ENCODE peak calls at places on chromosomes 3 and 15, in six cellular contexts. C, A, H, X, V and P are unnamed samples.

GRCh38 chr3:14286887-14287496 is 108.4 kb downstream of the LSM3 start:
- DNase-seq in X (no peak), V (no peak), H (no peak), A (no peak), C (no peak), P (no peak)

GRCh38 chr3:31680072-31680870 is 147.5 kb downstream of the STT3B start:
- DNase-seq in V (no peak), C (no peak), H (no peak), X (no peak), A (no peak), P (no peak)

GRCh38 chr15:76340802-76341365 is 4.3 kb downstream of the ISL2 start:
- DNase-seq in H (no peak), V (peak; percentile 38), C (peak; percentile 66), A (no peak), X (no peak), P (no peak)

GRCh38 chr3:190017575-190018288 is 103.0 kb downstream of the P3H2 start:
- DNase-seq in H (no peak), X (no peak), A (peak; percentile 90), C (no peak), V (peak; percentile 72), P (no peak)

GRCh38 chr3:33751320-33751719 is 33.3 kb upstream of the CLASP2 start:
- DNase-seq in X (no peak), A (no peak), V (no peak), C (no peak), H (no peak), P (no peak)

GRCh38 chr15:73989001-73989798 is 2.9 kb downstream of the STOML1 start:
- DNase-seq in X (no peak), H (no peak), C (no peak), A (peak; percentile 72), V (peak; percentile 70), P (peak; percentile 46)

GRCh38 chr3:16551342-16551976 is 38.0 kb upstream of the RFTN1 start:
- DNase-seq in V (no peak), X (no peak), H (no peak), A (no peak), C (no peak), P (no peak)

GRCh38 chr3:160707187-160707789 is 30.3 kb downstream of the ARL14 start:
- DNase-seq in C (no peak), V (peak; percentile 30), A (peak; percentile 73), X (no peak), H (peak; percentile 19), P (no peak)

GRCh38 chr3:194642769-194643168 is 9.6 kb upstream of the TMEM44 start:
- DNase-seq in C (no peak), A (no peak), V (no peak), H (no peak), X (no peak), P (no peak)

GRCh38 chr15:45179221-45179985 is 8.4 kb downstream of the SHF start:
- DNase-seq in H (no peak), X (no peak), A (peak; percentile 48), V (no peak), C (no peak), P (no peak)

GRCh38 chr15:78424673-78425072 is 13.3 kb upstream of the IREB2 start:
- DNase-seq in V (no peak), H (no peak), C (no peak), A (no peak), X (no peak), P (no peak)

GRCh38 chr15:41838400-41838897 is at the start of gene PLA2G4B:
- DNase-seq in H (no peak), V (no peak), C (peak; percentile 83), X (no peak), A (peak; percentile 98), P (no peak)

GRCh38 chr3:70431906-70432305 is 119.5 kb upstream of the MDFIC2 start:
- DNase-seq in C (no peak), A (no peak), X (no peak), V (peak; percentile 5), H (no peak), P (no peak)

GRCh38 chr15:29668120-29668602 is 154.1 kb downstream of the TJP1 start:
- DNase-seq in H (no peak), V (peak; percentile 73), X (no peak), A (peak; percentile 95), C (no peak), P (peak; percentile 73)

GRCh38 chr3:176354843-176355242 is 842.4 kb downstream of the TBL1XR1 start:
- DNase-seq in C (no peak), X (no peak), V (no peak), A (no peak), H (no peak), P (no peak)

GRCh38 chr3:4708230-4708629 is 215.1 kb downstream of the ITPR1 start:
- DNase-seq in V (no peak), H (no peak), X (no peak), A (no peak), C (no peak), P (no peak)

GRCh38 chr3:52535411-52536111 is 844 bp upstream of the UQCC5 start:
- DNase-seq in C (peak; percentile 55), X (no peak), A (no peak), H (peak; percentile 31), V (no peak), P (no peak)

GRCh38 chr3:4985330-4986174 is 6.3 kb downstream of the BHLHE40 start:
- DNase-seq in C (no peak), V (no peak), X (no peak), H (peak; percentile 55), A (peak; percentile 78), P (no peak)

GRCh38 chr15:69012761-69013364 is 1.6 kb upstream of the NOX5 start:
- DNase-seq in X (no peak), H (no peak), V (no peak), C (no peak), A (no peak), P (no peak)

GRCh38 chr3:142315083-142315482 is 89.7 kb upstream of the GK5 start:
- DNase-seq in X (no peak), C (no peak), A (peak; percentile 69), H (no peak), V (peak; percentile 73), P (no peak)

DNA sequence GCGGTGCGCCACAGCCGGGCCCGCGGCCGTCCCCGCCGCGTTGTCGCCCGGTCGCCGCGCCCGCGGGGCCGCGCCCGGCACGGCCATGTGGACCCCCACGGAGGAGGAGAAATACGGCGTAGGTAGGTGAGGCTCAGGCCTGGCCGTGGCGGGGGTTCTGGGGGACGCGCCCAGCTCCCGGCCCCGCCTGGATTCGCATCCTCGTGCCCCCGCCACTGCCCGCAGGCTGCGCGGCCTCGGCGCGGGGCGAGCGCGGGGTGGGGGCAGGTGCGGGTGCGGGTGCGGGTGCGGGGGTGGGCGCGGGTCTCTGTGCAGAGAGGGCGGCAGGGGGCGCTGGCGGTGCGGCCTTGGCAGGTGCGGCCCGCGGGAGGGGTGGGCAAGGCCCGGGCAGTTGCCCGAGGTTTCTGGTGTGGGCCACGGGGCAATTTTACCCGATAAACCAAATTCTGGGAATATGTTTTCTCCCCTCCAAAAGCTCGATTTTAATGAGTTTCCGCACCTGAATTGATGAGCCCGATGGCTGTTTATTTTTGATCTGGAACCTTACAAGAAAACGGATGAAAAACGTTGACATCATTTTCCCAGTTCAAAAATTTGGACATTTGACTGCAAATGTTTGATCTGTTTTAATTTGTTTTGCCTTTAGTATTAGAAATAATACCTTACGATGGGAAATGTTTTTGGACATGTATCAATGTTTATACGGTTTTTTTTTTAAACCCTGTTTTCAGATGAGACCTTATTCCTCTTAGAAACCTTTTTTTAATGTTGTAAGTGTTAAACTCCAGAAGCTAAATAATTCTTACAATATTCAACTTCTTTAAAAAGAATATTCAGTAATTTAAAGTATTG is 678 bp downstream of the DOCK3 start:
- DNase-seq in V (no peak), A (no peak), H (peak; percentile 31), C (peak; percentile 64), X (no peak), P (peak; percentile 55)
- TF ChIP-seq CTCF in V (peak; percentile 6), A (peak; percentile 61), H (no peak), C (peak; percentile 47), X (no peak), P (peak; percentile 44)

GRCh38 chr15:40340038-40340739 is 550 bp downstream of the CCDC9B start:
- DNase-seq in V (no peak), X (peak; percentile 63), H (peak; percentile 91), C (peak; percentile 95), A (peak; percentile 52), P (peak; percentile 94)
- H3K4me3 ChIP-seq in V (peak overlapping the region; percentile 53), X (peak overlapping the region; percentile 67), H (peak overlapping the region; percentile 26), C (peak overlapping the region; percentile 66), A (peak overlapping the region; percentile 75), P (peak overlapping the region; percentile 56)

GRCh38 chr3:18987070-18987469 is 161.2 kb upstream of the KCNH8 start:
- DNase-seq in X (no peak), V (no peak), C (no peak), H (no peak), A (no peak), P (no peak)

GRCh38 chr3:18987862-18988447 is 160.4 kb upstream of the KCNH8 start:
- DNase-seq in C (no peak), X (no peak), A (peak; percentile 78), V (no peak), H (no peak), P (no peak)

GRCh38 chr3:18982920-18983319 is 165.4 kb upstream of the KCNH8 start:
- DNase-seq in C (no peak), H (no peak), V (no peak), A (no peak), X (no peak), P (no peak)

GRCh38 chr3:18989237-18989812 is 159.0 kb upstream of the KCNH8 start:
- DNase-seq in A (no peak), V (no peak), X (no peak), C (no peak), H (no peak), P (no peak)

DNA sequence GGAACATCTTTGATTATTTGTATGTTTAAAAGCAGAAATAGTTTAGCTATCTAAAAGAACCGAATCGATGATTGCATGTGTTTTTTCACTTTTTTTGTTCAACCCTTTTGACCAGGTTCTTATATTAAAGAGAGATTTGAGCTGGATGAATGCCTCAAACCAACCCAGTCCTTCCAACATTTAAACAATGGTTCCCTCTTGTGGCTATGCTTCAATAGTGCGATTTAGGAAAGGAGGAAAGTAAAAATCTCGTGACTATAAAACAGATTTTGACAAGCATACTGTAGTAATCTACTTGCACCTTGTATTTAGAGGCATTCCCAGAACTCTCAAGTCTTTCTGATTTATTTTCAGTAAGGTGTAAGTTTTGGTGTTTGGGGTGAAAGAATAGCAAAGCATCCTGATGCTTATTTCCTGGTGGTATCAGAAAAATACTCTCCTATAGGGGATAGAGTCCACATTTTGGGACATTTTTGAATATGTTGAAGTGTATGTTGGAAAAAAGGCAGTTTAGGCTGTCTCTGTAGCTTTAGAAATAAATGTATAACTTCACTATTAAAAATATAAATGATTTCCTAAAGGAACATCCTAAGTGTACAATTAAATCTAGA is 159.6 kb upstream of the KCNH8 start:
- DNase-seq in V (no peak), A (peak; percentile 81), X (no peak), H (no peak), C (no peak), P (no peak)
- TF ChIP-seq CTCF in V (no peak), A (peak; percentile 94), X (peak; percentile 42), H (peak; percentile 17), C (peak; percentile 34), P (peak; percentile 29)

DNA sequence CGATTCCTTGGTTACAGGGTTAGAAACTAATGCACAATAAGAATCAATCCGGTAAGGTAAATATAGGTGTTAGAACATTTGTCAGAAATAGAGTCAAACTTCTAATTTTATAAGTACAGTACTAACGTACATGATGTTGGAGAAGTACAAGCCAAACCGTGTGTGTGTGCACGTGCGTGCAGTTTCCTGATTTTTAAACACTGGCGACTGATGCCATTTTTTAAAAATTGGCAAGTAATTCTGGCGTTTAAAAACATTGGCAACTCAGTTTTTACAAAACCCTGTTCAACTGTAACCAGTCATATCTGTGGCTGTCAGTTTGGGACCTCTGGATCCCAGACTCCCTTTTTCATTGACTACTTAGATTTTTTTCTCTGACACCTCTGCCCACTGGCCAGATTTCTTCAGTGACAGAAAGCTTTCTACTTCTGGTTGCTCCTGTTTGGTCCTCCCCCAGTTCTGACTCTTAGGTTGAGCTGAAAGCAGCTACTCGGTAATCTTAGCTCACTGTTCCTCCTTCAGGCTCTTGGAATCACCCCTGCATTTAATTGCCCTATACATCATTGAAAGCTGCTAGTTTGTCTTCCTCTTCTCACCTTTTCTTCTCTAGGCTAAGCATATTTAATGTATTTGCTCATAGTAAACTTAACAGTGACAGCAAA is 847 bp downstream of the ATG7 start:
- DNase-seq in H (no peak), X (no peak), A (peak; percentile 51), V (no peak), C (no peak), P (no peak)
- H3K4me3 ChIP-seq in H (peak overlapping the region; percentile 73), X (peak overlapping the region; percentile 86), A (peak overlapping the region; percentile 83), V (peak overlapping the region; percentile 60), C (peak overlapping the region; percentile 83), P (peak overlapping the region; percentile 96)